ENCODE peak calls at places on chromosomes 16 and 17, in five cellular contexts. P is T-cell, Z is EH, R is Calu3, U is T-helper 2 cell. G is an unnamed sample.
A peak's percentile ranks its signal among the peaks of the same experiment; 100 is the strongest.

GRCh38 chr17:55283256-55283965 is 18.7 kb downstream of the HLF start:
- DNase-seq in U (no peak), R (no peak), Z (no peak), P (no peak), G (no peak)

GRCh38 chr16:81190667-81191066 is 47.8 kb upstream of the BCO1 start:
- DNase-seq in P (no peak), Z (peak; percentile 78), R (peak; percentile 13), U (no peak), G (no peak)

GRCh38 chr17:70484496-70484895 is 315.2 kb downstream of the KCNJ2 start:
- DNase-seq in R (no peak), U (no peak), Z (no peak), P (no peak), G (no peak)

GRCh38 chr17:38403491-38403890 is 24.8 kb upstream of the ARHGAP23 start:
- DNase-seq in U (no peak), R (no peak), P (no peak), Z (peak; percentile 41), G (no peak)

GRCh38 chr17:36149296-36149820 is 27.1 kb downstream of the TBC1D3B start:
- DNase-seq in P (no peak), R (no peak), U (no peak), Z (peak; percentile 65), G (no peak)

GRCh38 chr16:81544261-81544660 is 99.7 kb downstream of the CMIP start:
- DNase-seq in U (no peak), P (no peak), R (no peak), Z (no peak), G (no peak)

GRCh38 chr16:2056681-2057407 is 9.1 kb downstream of the TSC2 start:
- DNase-seq in U (no peak), P (no peak), R (no peak), Z (peak; percentile 15), G (no peak)

GRCh38 chr17:63498621-63499195 is 21.8 kb downstream of the ACE start:
- DNase-seq in U (no peak), Z (peak; percentile 87), R (no peak), P (no peak), G (no peak)

GRCh38 chr16:1832831-1833454 is 5.9 kb downstream of the FAHD1 start:
- DNase-seq in U (no peak), P (no peak), R (no peak), Z (no peak), G (no peak)

GRCh38 chr17:28985950-28986713 is 19.7 kb downstream of the SEZ6 start:
- DNase-seq in U (no peak), P (no peak), R (no peak), Z (no peak), G (no peak)

GRCh38 chr17:43114101-43114691 is 11.0 kb downstream of the BRCA1 start:
- DNase-seq in Z (peak; percentile 56), P (no peak), U (no peak), R (no peak), G (no peak)

GRCh38 chr17:83062011-83062817 is 17.2 kb upstream of the METRNL start:
- DNase-seq in U (no peak), Z (no peak), R (no peak), P (no peak), G (no peak)

GRCh38 chr17:37824534-37825485 is 80.0 kb upstream of the HNF1B start:
- DNase-seq in P (no peak), R (peak; percentile 76), U (no peak), Z (peak; percentile 96), G (peak; percentile 29)

GRCh38 chr17:77141846-77142449 is 1.2 kb downstream of the SEC14L1 start:
- DNase-seq in Z (peak; percentile 45), P (no peak), R (no peak), U (no peak), G (no peak)

GRCh38 chr17:34579017-34579946 is at the start of gene TMEM132E:
- DNase-seq in R (peak; percentile 34), U (no peak), P (no peak), Z (peak; percentile 22), G (no peak)

GRCh38 chr17:41705271-41705991 is 6.7 kb upstream of the GAST start:
- DNase-seq in P (no peak), R (no peak), Z (peak; percentile 22), U (no peak), G (no peak)

G was measured in NCI-H460.